ENCODE peak calls at places on chromosomes 12 and 14, in five cellular contexts. O is breast epithelium, F is HL-60, C is Panc1, N is sigmoid colon. E is an unnamed sample.

GRCh38 chr12:46386877-46387629 is 14.5 kb upstream of the SLC38A2 start:
- DNase-seq in F (peak; percentile 45), O (no peak), N (no peak), C (no peak), E (peak; percentile 82)

GRCh38 chr14:28987516-28987915 is 220.9 kb downstream of the FOXG1 start:
- DNase-seq in C (no peak), O (no peak), N (no peak), F (no peak), E (no peak)

GRCh38 chr14:31380106-31380505 is 40.2 kb downstream of the HEATR5A start:
- DNase-seq in O (no peak), N (no peak), F (no peak), C (no peak), E (no peak)

GRCh38 chr12:123083661-123084571 is 67.0 kb downstream of the PITPNM2 start:
- DNase-seq in O (no peak), N (no peak), F (no peak), C (no peak), E (no peak)

GRCh38 chr14:23406725-23407355 is 1.2 kb downstream of the MYH6 start:
- DNase-seq in C (no peak), N (no peak), F (no peak), O (no peak), E (no peak)

GRCh38 chr14:54166049-54166950 is 209.7 kb upstream of the BMP4 start:
- DNase-seq in N (no peak), F (no peak), O (no peak), C (no peak), E (no peak)

GRCh38 chr14:23358042-23358441 is 5.4 kb upstream of the SLC22A17 start:
- DNase-seq in F (no peak), N (no peak), C (no peak), O (no peak), E (no peak)

GRCh38 chr12:14402697-14403096 is 37.2 kb downstream of the ATF7IP start:
- DNase-seq in F (no peak), N (no peak), O (no peak), C (no peak), E (no peak)

DNA sequence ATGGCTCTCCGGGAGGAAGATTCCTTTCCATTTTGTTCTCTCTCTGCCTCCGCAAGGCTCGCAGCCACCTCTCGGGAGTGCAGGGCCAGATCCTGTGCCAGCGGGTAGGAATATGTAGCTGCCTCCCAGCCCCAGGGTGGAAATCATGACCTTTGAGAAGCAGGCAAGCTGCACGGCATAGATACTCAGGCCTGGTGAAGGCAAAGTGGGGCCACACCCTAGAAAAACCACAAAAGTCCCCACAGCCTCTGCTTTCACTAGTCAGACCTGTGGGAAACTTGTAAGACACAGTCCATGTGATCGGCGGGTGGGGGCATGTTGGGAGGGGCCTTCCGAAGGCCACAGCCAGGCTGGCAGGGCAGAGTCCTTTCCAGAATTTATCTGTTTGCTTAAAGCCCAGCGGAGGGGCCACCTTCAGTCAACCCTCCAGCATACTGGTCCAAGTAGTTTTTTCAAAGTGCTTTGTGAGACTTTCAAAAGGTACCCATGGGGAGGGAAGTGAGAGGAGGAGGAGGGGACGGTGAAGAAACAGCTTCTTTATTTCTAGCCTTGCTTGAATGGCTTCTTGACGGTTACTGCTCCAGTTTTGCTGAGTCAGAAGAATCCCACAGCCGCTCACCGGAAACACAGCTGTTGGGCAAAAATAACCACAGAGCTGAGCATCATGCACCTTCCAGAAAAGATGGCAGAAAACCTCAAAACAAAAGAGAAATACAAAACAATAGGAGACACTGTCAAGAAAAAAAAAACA is at the start of gene MAP1LC3B2:
- DNase-seq in C (no peak), O (peak; percentile 79), F (peak; percentile 97), N (peak; percentile 76), E (peak; percentile 94)
- TF ChIP-seq POLR2AphosphoS5 in C (no peak), O (no peak), F (peak; percentile 97), N (no peak), E (peak; percentile 65)

DNA sequence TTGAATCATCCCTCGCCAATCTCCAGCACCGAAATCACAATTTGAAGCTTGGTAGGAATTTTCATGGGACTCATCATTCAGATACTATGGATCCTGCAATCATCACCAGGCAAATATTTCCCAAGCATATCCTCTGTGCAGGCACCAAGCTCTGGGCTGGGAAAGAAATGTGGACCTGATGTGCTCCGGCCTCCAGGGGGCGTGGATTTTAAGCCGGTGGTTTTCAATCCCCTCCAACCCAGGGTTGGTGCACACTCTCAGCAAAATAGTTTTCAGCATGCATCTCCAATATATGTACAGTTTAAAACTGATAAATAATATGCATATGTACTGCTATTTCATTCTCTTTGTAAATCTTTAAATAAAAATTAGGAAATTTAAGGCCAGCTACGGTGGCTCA is 98.9 kb downstream of the RBM19 start:
- DNase-seq in N (no peak), F (no peak), C (no peak), O (no peak), E (no peak)
- TF ChIP-seq CTCF in N (no peak), F (no peak), C (peak; percentile 74), O (no peak), E (no peak)

DNA sequence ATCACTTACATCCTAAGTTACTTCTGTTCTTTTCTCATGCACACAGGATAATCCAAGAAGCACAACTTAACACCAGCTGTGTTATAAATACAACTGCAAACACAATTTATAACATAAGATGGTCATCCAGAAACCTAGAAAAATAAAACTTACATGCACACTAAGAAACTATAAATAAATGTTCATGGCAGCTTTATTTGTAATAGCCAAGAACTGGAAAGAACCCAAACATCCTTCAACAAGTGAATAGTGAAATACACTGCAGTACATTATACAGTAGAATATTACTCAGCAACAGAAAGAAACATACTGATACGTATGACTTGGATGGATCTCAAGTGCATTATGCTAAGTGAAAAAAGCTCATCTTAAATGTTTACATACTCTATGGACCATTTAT is 132.8 kb downstream of the SPTSSA start:
- DNase-seq in O (no peak), F (no peak), N (no peak), C (no peak), E (no peak)
- TF ChIP-seq POLR2AphosphoS5 in O (no peak), F (no peak), N (peak; percentile 26), C (no peak), E (no peak)

DNA sequence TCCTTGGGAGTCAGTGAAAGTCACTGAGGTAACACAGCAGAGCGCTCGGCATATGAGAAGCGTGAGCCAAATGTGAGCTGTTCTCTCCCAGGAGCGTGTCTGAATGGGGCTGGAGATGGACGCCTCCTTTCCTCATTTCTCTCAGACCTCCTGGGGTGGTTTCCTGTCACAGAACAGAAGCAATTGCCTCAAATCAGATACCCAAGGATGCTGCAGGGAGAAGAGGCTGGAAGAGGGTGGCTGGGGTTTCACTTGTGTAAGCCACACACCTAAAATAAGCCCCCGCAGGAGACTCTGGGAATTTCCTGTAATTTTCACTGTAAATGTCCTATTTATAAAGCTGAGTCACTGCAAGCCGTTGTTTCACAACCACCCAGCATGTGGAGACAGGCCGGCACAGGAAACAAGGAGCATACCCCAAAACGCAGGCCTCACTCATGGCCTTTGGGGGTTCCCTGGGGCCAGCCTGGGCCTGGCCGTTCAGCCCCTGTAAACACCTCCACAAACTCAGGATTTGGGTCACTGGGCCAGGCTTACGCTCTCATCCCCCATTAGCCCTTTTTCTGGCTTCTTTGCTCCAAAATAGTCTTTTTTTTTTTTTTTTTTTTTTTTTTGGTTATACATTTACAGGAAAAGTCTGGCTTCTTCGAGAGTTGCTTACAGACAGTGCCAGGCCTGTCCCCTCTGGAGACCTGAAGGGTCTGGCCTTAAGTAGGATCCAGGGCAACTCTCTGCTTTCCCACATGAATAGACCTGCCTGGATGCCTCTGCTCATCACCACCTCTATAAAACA is 55.3 kb downstream of the VCPKMT start:
- DNase-seq in C (no peak), O (peak; percentile 73), F (peak; percentile 73), N (peak; percentile 86), E (peak; percentile 75)
- TF ChIP-seq CTCF in C (no peak), O (peak; percentile 30), F (no peak), N (no peak), E (no peak)

DNA sequence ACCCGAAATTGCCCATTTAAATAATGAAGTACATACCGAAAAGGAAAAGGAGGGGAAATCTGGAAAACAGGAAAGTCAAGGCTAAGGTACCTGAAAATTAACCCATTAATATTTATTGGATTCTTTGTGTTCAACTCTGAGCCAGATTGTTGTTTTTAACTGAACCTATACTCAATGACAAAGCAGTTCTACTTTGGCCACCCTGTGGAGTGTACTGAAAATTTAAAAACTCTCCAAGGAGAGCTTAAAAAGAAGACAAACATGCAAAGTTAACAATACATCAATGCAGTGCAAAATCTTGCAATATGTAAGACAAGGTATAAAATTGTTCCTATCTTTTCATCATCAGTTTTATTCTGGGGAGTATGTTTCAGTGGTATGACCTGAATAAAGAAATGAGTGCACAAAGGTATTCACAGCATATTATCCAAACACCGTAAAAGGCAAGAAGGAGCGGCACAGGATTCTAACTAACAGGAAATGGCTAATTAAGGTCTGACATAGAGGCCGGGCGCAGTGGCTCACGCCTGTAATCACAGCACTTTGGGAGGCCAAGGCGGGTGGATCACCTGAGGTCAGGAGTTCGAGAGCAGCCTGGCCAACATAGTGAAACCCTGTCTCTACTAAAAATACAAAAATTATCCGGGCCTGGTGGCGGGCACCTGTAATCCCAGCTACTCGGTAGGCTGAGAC is 1.7 kb downstream of the USP44 start:
- DNase-seq in F (no peak), N (no peak), O (no peak), C (no peak), E (no peak)
- TF ChIP-seq POLR2AphosphoS5 in F (no peak), N (no peak), O (no peak), C (no peak), E (no peak)

GRCh38 chr12:54370218-54370730 is 6.0 kb upstream of the GPR84 start:
- DNase-seq in F (peak; percentile 53), N (peak; percentile 92), O (peak; percentile 65), C (no peak), E (peak; percentile 89)

GRCh38 chr12:54373619-54374554 is 9.6 kb upstream of the GPR84 start:
- DNase-seq in O (no peak), N (no peak), F (no peak), C (no peak), E (no peak)

GRCh38 chr12:54372113-54372806 is 8.0 kb upstream of the GPR84 start:
- DNase-seq in F (no peak), O (no peak), N (no peak), C (no peak), E (no peak)

GRCh38 chr12:54369597-54370217 is 5.4 kb upstream of the GPR84 start:
- DNase-seq in N (no peak), C (no peak), F (no peak), O (no peak), E (peak; percentile 74)

DNA sequence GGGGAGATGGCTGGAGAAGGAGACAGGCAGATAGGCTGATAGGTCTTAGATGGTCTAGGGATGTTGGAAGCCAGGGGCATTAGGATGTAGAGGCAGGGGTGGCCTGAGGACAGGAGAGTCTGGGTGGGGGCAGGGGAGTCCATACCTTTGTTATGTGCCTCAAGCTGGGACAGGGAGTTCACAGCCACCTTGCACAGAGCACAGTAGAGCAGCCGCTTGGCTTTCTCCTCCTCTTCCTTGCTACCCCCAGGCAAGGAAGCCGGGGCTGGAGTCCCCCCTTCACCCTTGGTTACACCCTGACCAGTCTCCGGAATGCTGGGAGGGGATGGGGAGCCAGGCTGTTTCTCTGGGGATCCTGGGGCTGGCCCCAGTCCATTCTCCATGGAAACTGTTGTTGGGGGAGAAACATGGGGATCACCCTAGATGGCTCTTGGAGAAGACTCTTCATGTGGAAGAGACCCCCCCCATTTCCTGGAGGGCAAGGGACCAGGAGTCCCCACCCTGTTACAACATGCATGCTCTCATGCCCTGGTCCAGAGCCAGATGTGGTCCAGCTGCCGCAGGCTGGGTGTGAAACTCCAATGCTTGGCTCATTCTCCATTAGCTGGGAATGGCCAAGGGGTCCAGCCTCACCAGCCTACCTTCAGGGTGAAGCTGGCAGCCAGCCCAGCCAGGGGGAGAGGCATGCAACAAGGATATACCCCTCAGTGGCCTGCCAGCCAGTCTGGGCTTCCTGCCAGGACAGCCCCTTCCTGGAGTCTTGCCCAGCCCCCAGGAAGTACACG is 7.2 kb upstream of the GPR84 start:
- DNase-seq in C (no peak), O (no peak), N (peak; percentile 91), F (no peak), E (no peak)
- TF ChIP-seq CTCF in C (no peak), O (no peak), N (no peak), F (no peak), E (no peak)